ENCODE peak calls at places on chromosome 15, in eight cellular contexts. One of them, this sample, is unnamed.

GRCh38 chr15:77031376-77032050 is 36.6 kb downstream of the PSTPIP1 start:
- DNase-seq in MM.1S: peak
- DNase-seq in skeletal muscle cell: no peak
- DNase-seq in A673: no peak
- DNase-seq in iPS DF 6.9: no peak
- DNase-seq in ovary: no peak
- DNase-seq in gastrocnemius medialis: peak
- DNase-seq in brain microvascular endothelial cell: no peak
- DNase-seq in this sample: no peak

GRCh38 chr15:75650908-75651809 is 3.4 kb downstream of the SNX33 start:
- DNase-seq in gastrocnemius medialis: no peak
- DNase-seq in A673: no peak
- DNase-seq in brain microvascular endothelial cell: no peak
- DNase-seq in ovary: peak
- DNase-seq in MM.1S: no peak
- DNase-seq in iPS DF 6.9: no peak
- DNase-seq in skeletal muscle cell: no peak
- DNase-seq in this sample: no peak

GRCh38 chr15:52171386-52171785 is 19.8 kb downstream of the GNB5 start:
- DNase-seq in A673: no peak
- DNase-seq in MM.1S: no peak
- DNase-seq in iPS DF 6.9: no peak
- DNase-seq in brain microvascular endothelial cell: peak
- DNase-seq in ovary: no peak
- DNase-seq in gastrocnemius medialis: no peak
- DNase-seq in skeletal muscle cell: no peak
- DNase-seq in this sample: no peak

GRCh38 chr15:36784098-36784670 is 204.8 kb downstream of the CDIN1 start:
- DNase-seq in brain microvascular endothelial cell: no peak
- DNase-seq in MM.1S: no peak
- DNase-seq in A673: no peak
- DNase-seq in ovary: no peak
- DNase-seq in gastrocnemius medialis: no peak
- DNase-seq in iPS DF 6.9: no peak
- DNase-seq in skeletal muscle cell: no peak
- DNase-seq in this sample: no peak

GRCh38 chr15:38758001-38758400 is 193.4 kb upstream of the RASGRP1 start:
- DNase-seq in gastrocnemius medialis: no peak
- DNase-seq in ovary: no peak
- DNase-seq in brain microvascular endothelial cell: peak
- DNase-seq in A673: peak
- DNase-seq in MM.1S: no peak
- DNase-seq in skeletal muscle cell: peak
- DNase-seq in iPS DF 6.9: no peak
- DNase-seq in this sample: no peak

GRCh38 chr15:68654786-68655560 is 76.2 kb downstream of the CORO2B start:
- DNase-seq in A673: no peak
- DNase-seq in iPS DF 6.9: no peak
- DNase-seq in ovary: no peak
- DNase-seq in brain microvascular endothelial cell: no peak
- DNase-seq in gastrocnemius medialis: no peak
- DNase-seq in skeletal muscle cell: no peak
- DNase-seq in MM.1S: no peak
- DNase-seq in this sample: peak

GRCh38 chr15:91853968-91854943 is 748 bp downstream of the SLCO3A1 start:
- DNase-seq in ovary: peak
- DNase-seq in gastrocnemius medialis: no peak
- DNase-seq in A673: peak
- DNase-seq in iPS DF 6.9: no peak
- DNase-seq in brain microvascular endothelial cell: no peak
- DNase-seq in skeletal muscle cell: no peak
- DNase-seq in MM.1S: peak
- DNase-seq in this sample: peak

GRCh38 chr15:52288051-52288942 is 7.3 kb downstream of the MYO5C start:
- DNase-seq in ovary: no peak
- DNase-seq in gastrocnemius medialis: no peak
- DNase-seq in MM.1S: no peak
- DNase-seq in skeletal muscle cell: no peak
- DNase-seq in A673: no peak
- DNase-seq in brain microvascular endothelial cell: no peak
- DNase-seq in iPS DF 6.9: no peak
- DNase-seq in this sample: no peak

GRCh38 chr15:70438776-70439175 is 324.6 kb downstream of the UACA start:
- DNase-seq in gastrocnemius medialis: no peak
- DNase-seq in iPS DF 6.9: no peak
- DNase-seq in MM.1S: no peak
- DNase-seq in ovary: no peak
- DNase-seq in brain microvascular endothelial cell: no peak
- DNase-seq in A673: no peak
- DNase-seq in skeletal muscle cell: no peak
- DNase-seq in this sample: no peak

GRCh38 chr15:40759961-40760360 is 3.9 kb upstream of the GCHFR start:
- DNase-seq in iPS DF 6.9: no peak
- DNase-seq in A673: no peak
- DNase-seq in ovary: no peak
- DNase-seq in MM.1S: no peak
- DNase-seq in gastrocnemius medialis: no peak
- DNase-seq in skeletal muscle cell: no peak
- DNase-seq in brain microvascular endothelial cell: no peak
- DNase-seq in this sample: no peak

GRCh38 chr15:32872606-32873291 is 154.9 kb downstream of the GREM1 start:
- DNase-seq in skeletal muscle cell: peak
- DNase-seq in A673: no peak
- DNase-seq in brain microvascular endothelial cell: no peak
- DNase-seq in ovary: peak
- DNase-seq in iPS DF 6.9: no peak
- DNase-seq in MM.1S: no peak
- DNase-seq in gastrocnemius medialis: peak
- DNase-seq in this sample: peak

GRCh38 chr15:68379058-68379758 is 52.8 kb downstream of the ITGA11 start:
- DNase-seq in MM.1S: no peak
- DNase-seq in ovary: no peak
- DNase-seq in skeletal muscle cell: no peak
- DNase-seq in gastrocnemius medialis: no peak
- DNase-seq in brain microvascular endothelial cell: no peak
- DNase-seq in A673: no peak
- DNase-seq in iPS DF 6.9: no peak
- DNase-seq in this sample: peak

GRCh38 chr15:70902105-70902504 is 9.5 kb downstream of the LRRC49 start:
- DNase-seq in MM.1S: no peak
- DNase-seq in ovary: no peak
- DNase-seq in skeletal muscle cell: peak
- DNase-seq in A673: peak
- DNase-seq in iPS DF 6.9: no peak
- DNase-seq in gastrocnemius medialis: no peak
- DNase-seq in brain microvascular endothelial cell: peak
- DNase-seq in this sample: no peak

GRCh38 chr15:57290826-57291225 is 85.5 kb upstream of the CGNL1 start:
- DNase-seq in brain microvascular endothelial cell: no peak
- DNase-seq in ovary: no peak
- DNase-seq in skeletal muscle cell: no peak
- DNase-seq in gastrocnemius medialis: no peak
- DNase-seq in MM.1S: no peak
- DNase-seq in A673: no peak
- DNase-seq in iPS DF 6.9: no peak
- DNase-seq in this sample: no peak

GRCh38 chr15:57290192-57290591 is 86.1 kb upstream of the CGNL1 start:
- DNase-seq in A673: no peak
- DNase-seq in ovary: no peak
- DNase-seq in skeletal muscle cell: no peak
- DNase-seq in brain microvascular endothelial cell: no peak
- DNase-seq in MM.1S: no peak
- DNase-seq in gastrocnemius medialis: no peak
- DNase-seq in iPS DF 6.9: no peak
- DNase-seq in this sample: no peak

GRCh38 chr15:57286446-57287127 is 89.7 kb upstream of the CGNL1 start:
- DNase-seq in A673: no peak
- DNase-seq in gastrocnemius medialis: no peak
- DNase-seq in iPS DF 6.9: no peak
- DNase-seq in skeletal muscle cell: no peak
- DNase-seq in brain microvascular endothelial cell: no peak
- DNase-seq in ovary: no peak
- DNase-seq in MM.1S: no peak
- DNase-seq in this sample: no peak

GRCh38 chr15:57285386-57285785 is 90.9 kb upstream of the CGNL1 start:
- DNase-seq in skeletal muscle cell: no peak
- DNase-seq in MM.1S: no peak
- DNase-seq in ovary: no peak
- DNase-seq in gastrocnemius medialis: no peak
- DNase-seq in iPS DF 6.9: no peak
- DNase-seq in brain microvascular endothelial cell: no peak
- DNase-seq in A673: no peak
- DNase-seq in this sample: no peak

GRCh38 chr15:57288926-57289650 is 87.2 kb upstream of the CGNL1 start:
- DNase-seq in gastrocnemius medialis: no peak
- DNase-seq in ovary: no peak
- DNase-seq in brain microvascular endothelial cell: no peak
- DNase-seq in skeletal muscle cell: no peak
- DNase-seq in iPS DF 6.9: no peak
- DNase-seq in MM.1S: no peak
- DNase-seq in A673: no peak
- DNase-seq in this sample: no peak
- H3K4me3 ChIP-seq in gastrocnemius medialis: no peak
- H3K4me3 ChIP-seq in ovary: no peak
- H3K4me3 ChIP-seq in brain microvascular endothelial cell: no peak
- H3K4me3 ChIP-seq in skeletal muscle cell: no peak
- H3K4me3 ChIP-seq in iPS DF 6.9: no peak
- H3K4me3 ChIP-seq in MM.1S: no peak
- H3K4me3 ChIP-seq in A673: no peak
- H3K4me3 ChIP-seq in this sample: no peak

GRCh38 chr15:99076555-99077308 is 28.1 kb upstream of the SYNM start:
- DNase-seq in ovary: peak
- DNase-seq in MM.1S: peak
- DNase-seq in skeletal muscle cell: peak
- DNase-seq in A673: peak
- DNase-seq in brain microvascular endothelial cell: peak
- DNase-seq in gastrocnemius medialis: peak
- DNase-seq in iPS DF 6.9: peak
- DNase-seq in this sample: peak
- H3K4me3 ChIP-seq in ovary: peak
- H3K4me3 ChIP-seq in MM.1S: peak
- H3K4me3 ChIP-seq in skeletal muscle cell: peak
- H3K4me3 ChIP-seq in A673: peak
- H3K4me3 ChIP-seq in brain microvascular endothelial cell: peak
- H3K4me3 ChIP-seq in gastrocnemius medialis: peak
- H3K4me3 ChIP-seq in iPS DF 6.9: no peak
- H3K4me3 ChIP-seq in this sample: peak

GRCh38 chr15:89647191-89647851 is 7.9 kb downstream of the KIF7 start:
- DNase-seq in brain microvascular endothelial cell: peak
- DNase-seq in iPS DF 6.9: peak
- DNase-seq in A673: peak
- DNase-seq in skeletal muscle cell: no peak
- DNase-seq in MM.1S: peak
- DNase-seq in ovary: peak
- DNase-seq in gastrocnemius medialis: peak
- DNase-seq in this sample: peak
- H3K4me3 ChIP-seq in brain microvascular endothelial cell: no peak
- H3K4me3 ChIP-seq in iPS DF 6.9: no peak
- H3K4me3 ChIP-seq in A673: no peak
- H3K4me3 ChIP-seq in skeletal muscle cell: no peak
- H3K4me3 ChIP-seq in MM.1S: peak
- H3K4me3 ChIP-seq in ovary: no peak
- H3K4me3 ChIP-seq in gastrocnemius medialis: no peak
- H3K4me3 ChIP-seq in this sample: no peak

DNA sequence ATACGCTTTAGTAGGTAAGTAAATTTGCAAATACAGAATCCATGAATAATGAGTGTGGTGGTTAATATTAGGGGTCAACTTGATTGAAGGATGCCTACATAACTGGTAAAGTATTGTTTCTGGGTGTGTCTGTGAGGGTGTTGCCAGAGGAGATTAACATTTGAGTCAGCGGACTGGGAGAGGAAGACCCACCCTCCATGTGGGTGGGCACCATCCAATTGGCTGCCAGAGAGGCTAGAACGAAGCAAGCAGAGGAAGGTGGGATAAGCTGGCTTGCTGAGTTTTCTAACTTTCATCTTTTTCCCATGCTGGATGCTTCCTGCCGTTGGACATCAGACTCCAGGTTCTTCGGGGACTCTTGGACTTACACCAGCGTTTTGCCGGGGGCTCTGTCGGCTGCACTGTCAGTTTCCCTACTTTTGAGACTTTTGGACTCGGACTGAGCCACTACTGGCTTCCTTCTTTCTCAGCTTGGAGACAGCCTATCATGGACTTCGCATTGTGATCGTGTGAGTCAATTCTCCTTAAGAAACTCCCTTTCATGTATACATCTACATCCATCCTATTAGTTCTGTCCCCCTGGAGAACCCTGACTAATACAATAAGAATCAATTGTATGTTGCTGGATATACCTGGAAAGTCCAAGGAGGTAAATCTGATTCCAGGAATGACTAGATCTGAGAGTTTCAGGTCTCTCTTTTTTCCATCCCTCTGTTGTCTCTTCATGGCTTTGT is 25.8 kb upstream of the NEDD4 start:
- DNase-seq in skeletal muscle cell: no peak
- DNase-seq in brain microvascular endothelial cell: no peak
- DNase-seq in MM.1S: no peak
- DNase-seq in gastrocnemius medialis: no peak
- DNase-seq in iPS DF 6.9: no peak
- DNase-seq in A673: no peak
- DNase-seq in ovary: no peak
- DNase-seq in this sample: no peak
- H3K4me3 ChIP-seq in skeletal muscle cell: no peak
- H3K4me3 ChIP-seq in brain microvascular endothelial cell: no peak
- H3K4me3 ChIP-seq in MM.1S: no peak
- H3K4me3 ChIP-seq in gastrocnemius medialis: no peak
- H3K4me3 ChIP-seq in iPS DF 6.9: no peak
- H3K4me3 ChIP-seq in A673: no peak
- H3K4me3 ChIP-seq in ovary: no peak
- H3K4me3 ChIP-seq in this sample: no peak

GRCh38 chr15:84570164-84570692 is 30.6 kb upstream of the ZSCAN2 start:
- DNase-seq in ovary: peak
- DNase-seq in skeletal muscle cell: no peak
- DNase-seq in MM.1S: peak
- DNase-seq in brain microvascular endothelial cell: no peak
- DNase-seq in iPS DF 6.9: no peak
- DNase-seq in A673: peak
- DNase-seq in gastrocnemius medialis: peak
- DNase-seq in this sample: peak
- H3K4me3 ChIP-seq in ovary: peak
- H3K4me3 ChIP-seq in skeletal muscle cell: peak
- H3K4me3 ChIP-seq in MM.1S: peak
- H3K4me3 ChIP-seq in brain microvascular endothelial cell: peak
- H3K4me3 ChIP-seq in iPS DF 6.9: peak
- H3K4me3 ChIP-seq in A673: peak
- H3K4me3 ChIP-seq in gastrocnemius medialis: peak
- H3K4me3 ChIP-seq in this sample: peak

DNA sequence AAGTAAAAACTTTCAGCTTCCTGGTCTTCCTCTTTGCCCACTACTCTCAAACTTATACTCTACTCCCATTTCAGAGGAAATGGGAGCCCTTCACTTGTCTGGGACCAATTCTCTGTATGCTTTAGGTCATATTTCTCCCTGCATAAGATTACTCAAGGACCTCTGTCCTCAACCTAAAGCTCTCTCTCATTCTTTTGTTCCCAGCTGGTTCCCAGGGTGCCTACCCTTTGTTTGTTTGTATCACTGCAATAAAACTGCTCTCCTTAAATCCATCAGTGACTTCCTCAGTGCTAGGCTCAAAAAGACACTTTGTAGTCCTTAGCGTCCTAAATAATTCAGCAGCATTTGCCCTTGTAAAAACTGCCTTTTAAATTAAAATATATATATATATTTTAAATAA is 2.9 kb downstream of the NGRN start:
- DNase-seq in brain microvascular endothelial cell: no peak
- DNase-seq in A673: peak
- DNase-seq in gastrocnemius medialis: no peak
- DNase-seq in skeletal muscle cell: no peak
- DNase-seq in iPS DF 6.9: no peak
- DNase-seq in MM.1S: no peak
- DNase-seq in ovary: no peak
- DNase-seq in this sample: no peak
- H3K4me3 ChIP-seq in brain microvascular endothelial cell: no peak
- H3K4me3 ChIP-seq in A673: no peak
- H3K4me3 ChIP-seq in gastrocnemius medialis: no peak
- H3K4me3 ChIP-seq in skeletal muscle cell: no peak
- H3K4me3 ChIP-seq in iPS DF 6.9: no peak
- H3K4me3 ChIP-seq in MM.1S: no peak
- H3K4me3 ChIP-seq in ovary: no peak
- H3K4me3 ChIP-seq in this sample: no peak

This sample was measured in uterus.